ENCODE peak calls at places on chromosomes 3 and 15, in seven cellular contexts. F is right lobe of liver, Y is tibial nerve, L is gastrocnemius medialis, X is endothelial cell of umbilical vein, V is adrenal gland, I is breast epithelium. S is an unnamed sample.

GRCh38 chr15:48936666-48937065 is 27.1 kb downstream of the SHC4 start:
- DNase-seq in X (no peak), V (no peak), F (no peak), L (no peak), Y (no peak), I (no peak), S (no peak)

GRCh38 chr15:74531144-74531811 is 9.7 kb upstream of the ARID3B start:
- DNase-seq in Y (no peak), L (no peak), F (no peak), I (no peak), V (no peak), X (no peak), S (no peak)

GRCh38 chr15:48541659-48542334 is 103.7 kb downstream of the FBN1 start:
- DNase-seq in V (peak), L (no peak), I (no peak), Y (no peak), F (no peak), X (peak), S (no peak)

GRCh38 chr3:153163349-153164008 is 1.5 kb downstream of the RAP2B start:
- DNase-seq in F (no peak), V (peak), X (peak), L (no peak), I (no peak), Y (no peak), S (no peak)

GRCh38 chr3:87288486-87288885 is 12.1 kb upstream of the POU1F1 start:
- DNase-seq in L (no peak), X (no peak), V (no peak), Y (no peak), F (no peak), I (no peak), S (no peak)

GRCh38 chr15:77974098-77974414 is 103.5 kb downstream of the TBC1D2B start:
- DNase-seq in X (no peak), I (peak), L (peak), F (peak), Y (no peak), V (peak), S (no peak)

GRCh38 chr15:29638781-29639180 is 183.5 kb downstream of the TJP1 start:
- DNase-seq in Y (no peak), V (no peak), X (no peak), F (no peak), L (no peak), I (no peak), S (no peak)

GRCh38 chr3:146646251-146646650 is 41.1 kb upstream of the PLSCR5 start:
- DNase-seq in X (no peak), V (no peak), L (no peak), I (no peak), F (no peak), Y (no peak), S (no peak)

GRCh38 chr3:47259114-47259513 is 23.5 kb downstream of the KIF9 start:
- DNase-seq in L (no peak), I (no peak), Y (no peak), F (no peak), X (no peak), V (no peak), S (no peak)

GRCh38 chr3:188573929-188574317 is 420.0 kb downstream of the LPP start:
- DNase-seq in X (no peak), I (no peak), F (no peak), V (no peak), L (no peak), Y (no peak), S (no peak)

GRCh38 chr3:194967126-194968117 is 281.7 kb downstream of the FAM43A start:
- DNase-seq in L (no peak), F (no peak), V (no peak), X (peak), Y (no peak), I (no peak), S (no peak)

GRCh38 chr3:79724206-79724605 is 43.6 kb downstream of the ROBO1 start:
- DNase-seq in Y (no peak), X (no peak), F (no peak), L (no peak), I (no peak), V (no peak), S (no peak)

GRCh38 chr3:160667452-160667851 is 9.5 kb upstream of the ARL14 start:
- DNase-seq in Y (no peak), F (no peak), X (peak), V (no peak), L (no peak), I (no peak), S (no peak)

GRCh38 chr3:107753494-107753893 is 230.7 kb downstream of the BBX start:
- DNase-seq in V (peak), Y (no peak), L (peak), X (peak), I (no peak), F (peak), S (peak)

GRCh38 chr3:105359098-105359762 is 7.5 kb upstream of the ALCAM start:
- DNase-seq in V (no peak), Y (no peak), L (no peak), I (no peak), F (no peak), X (peak), S (no peak)

GRCh38 chr3:75192065-75192658 is 472.0 kb upstream of the FRG2C start:
- DNase-seq in X (peak), F (peak), Y (no peak), L (no peak), I (no peak), V (peak), S (no peak)

GRCh38 chr15:53586815-53587214 is 172.6 kb downstream of the WDR72 start:
- DNase-seq in I (no peak), F (no peak), L (no peak), X (peak), Y (no peak), V (peak), S (no peak)

GRCh38 chr3:192408721-192409151 is 318.6 kb downstream of the FGF12 start:
- DNase-seq in V (peak), F (no peak), Y (no peak), I (no peak), X (peak), L (no peak), S (no peak)

GRCh38 chr3:184325715-184326114 is 11.3 kb downstream of the EIF4G1 start:
- DNase-seq in V (no peak), I (no peak), Y (no peak), X (no peak), F (no peak), L (no peak), S (peak)

GRCh38 chr3:184327171-184327570 is 10.2 kb upstream of the FAM131A start:
- DNase-seq in I (no peak), L (no peak), X (no peak), F (no peak), V (no peak), Y (no peak), S (no peak)

GRCh38 chr3:184322731-184323487 is 8.5 kb downstream of the EIF4G1 start:
- DNase-seq in V (peak), F (peak), L (peak), I (no peak), X (no peak), Y (no peak), S (peak)

GRCh38 chr3:184323696-184324095 is 9.3 kb downstream of the EIF4G1 start:
- DNase-seq in I (no peak), X (no peak), F (no peak), Y (no peak), L (peak), V (peak), S (peak)

DNA sequence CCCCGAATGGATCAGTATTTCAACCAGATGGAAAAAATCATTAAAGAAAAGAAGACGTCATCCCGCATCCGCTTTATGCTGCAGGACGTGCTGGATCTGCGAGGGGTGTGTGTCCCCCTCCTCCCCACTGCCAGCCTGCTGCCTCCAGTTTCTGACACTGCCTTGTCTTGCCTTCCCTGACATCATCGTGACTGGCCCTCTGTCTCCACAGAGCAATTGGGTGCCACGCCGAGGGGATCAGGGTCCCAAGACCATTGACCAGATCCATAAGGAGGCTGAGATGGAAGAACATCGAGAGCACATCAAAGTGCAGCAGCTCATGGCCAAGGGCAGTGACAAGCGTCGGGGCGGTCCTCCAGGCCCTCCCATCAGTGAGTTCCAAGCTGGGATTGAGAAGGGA is 10.9 kb downstream of the EIF4G1 start:
- DNase-seq in I (no peak), L (no peak), Y (no peak), F (no peak), X (no peak), V (no peak), S (peak)
- TF ChIP-seq POLR2A in I (no peak), L (no peak), Y (no peak), F (no peak), X (no peak), V (no peak), S (no peak)

DNA sequence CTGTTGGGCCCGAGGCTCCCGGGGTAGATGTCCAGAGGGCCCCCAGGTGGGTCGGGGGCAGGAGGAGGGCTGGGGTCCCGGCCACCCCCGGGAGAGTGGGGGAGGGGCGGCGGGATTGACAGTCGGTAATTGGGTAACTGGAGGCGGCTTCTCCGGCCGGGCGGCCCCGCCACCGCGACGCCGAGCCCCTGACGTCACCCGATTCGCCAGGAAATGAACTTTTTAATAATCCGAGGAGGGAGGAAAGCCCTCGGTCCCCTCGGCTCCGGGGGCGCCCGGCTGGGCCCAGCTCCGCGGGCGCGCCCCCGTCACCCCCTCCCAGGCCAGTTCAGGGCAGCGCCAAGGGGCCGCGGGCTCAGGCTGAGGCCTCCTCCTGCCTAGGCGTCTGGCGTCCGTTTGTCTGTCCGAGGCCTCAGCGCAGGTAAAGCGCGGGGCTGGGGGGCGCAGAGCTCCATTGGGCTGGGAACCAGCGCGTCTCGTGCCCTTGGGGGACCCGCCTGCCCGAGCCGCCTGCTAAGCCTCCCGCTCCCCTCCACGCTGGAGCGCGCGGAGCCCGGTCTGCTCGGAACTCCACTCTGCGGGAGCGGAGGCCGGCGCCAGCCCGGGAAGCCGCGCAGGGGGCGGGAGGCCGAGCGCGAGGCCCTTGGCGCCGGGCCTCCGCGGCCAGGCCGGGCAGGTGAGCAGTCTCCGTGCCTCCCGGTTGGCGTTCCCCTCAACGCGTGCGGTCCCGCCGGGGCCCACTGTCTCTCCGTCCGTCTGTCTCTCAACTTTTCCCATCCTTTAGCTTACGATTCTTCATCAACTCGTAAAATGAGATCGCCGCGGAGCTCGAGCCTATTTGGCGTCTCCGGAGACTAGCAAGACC is 3.8 kb downstream of the GATA2 start:
- DNase-seq in L (no peak), F (no peak), X (peak), Y (no peak), V (peak), I (no peak), S (peak)
- TF ChIP-seq POLR2A in L (peak), F (no peak), X (no peak), Y (peak), V (peak), I (no peak), S (peak)

GRCh38 chr3:45798034-45798433 is 1.7 kb upstream of the SLC6A20 start:
- DNase-seq in F (no peak), L (no peak), Y (no peak), X (no peak), I (no peak), V (no peak), S (no peak)
- TF ChIP-seq POLR2A in F (no peak), L (no peak), Y (no peak), X (no peak), I (no peak), V (no peak), S (no peak)

GRCh38 chr3:186938716-186939115 is 8.4 kb downstream of the ST6GAL1 start:
- DNase-seq in Y (no peak), L (peak), I (no peak), F (no peak), V (no peak), X (no peak), S (peak)
- TF ChIP-seq POLR2A in Y (no peak), L (no peak), I (no peak), F (no peak), V (no peak), X (no peak), S (no peak)

GRCh38 chr15:100940785-100941379 is 21.7 kb downstream of the LRRK1 start:
- DNase-seq in X (no peak), I (no peak), Y (no peak), L (no peak), F (no peak), V (no peak), S (no peak)
- TF ChIP-seq POLR2A in X (no peak), I (no peak), Y (no peak), L (no peak), F (no peak), V (no peak), S (no peak)

DNA sequence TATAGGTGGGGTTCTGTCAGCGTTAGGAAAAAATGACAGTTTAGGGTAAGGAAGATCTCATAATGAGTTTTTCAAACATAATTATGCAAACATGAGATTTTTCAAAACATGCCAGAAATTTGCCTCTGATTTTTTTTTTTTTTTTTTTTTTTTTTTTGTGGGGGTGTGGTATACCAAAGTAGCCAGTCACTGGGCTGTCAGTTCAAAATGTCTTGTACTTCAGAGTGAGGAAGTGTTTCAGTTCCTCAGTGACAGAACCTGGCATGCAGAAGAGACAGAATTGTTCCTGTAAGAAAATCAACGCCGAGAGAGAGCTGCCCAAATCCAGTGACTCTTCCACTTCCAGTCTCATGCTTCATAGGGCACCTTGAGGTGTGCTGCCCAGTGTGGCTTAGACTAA is 9.7 kb downstream of the NCBP2 start:
- DNase-seq in I (no peak), V (no peak), F (no peak), L (no peak), Y (no peak), X (no peak), S (no peak)
- TF ChIP-seq POLR2A in I (no peak), V (no peak), F (no peak), L (no peak), Y (no peak), X (no peak), S (no peak)

GRCh38 chr3:197122394-197122793 is 92.8 kb upstream of the MELTF start:
- DNase-seq in F (no peak), L (no peak), Y (no peak), I (no peak), X (no peak), V (no peak), S (no peak)
- TF ChIP-seq POLR2A in F (no peak), L (no peak), Y (no peak), I (no peak), X (no peak), V (no peak), S (no peak)

DNA sequence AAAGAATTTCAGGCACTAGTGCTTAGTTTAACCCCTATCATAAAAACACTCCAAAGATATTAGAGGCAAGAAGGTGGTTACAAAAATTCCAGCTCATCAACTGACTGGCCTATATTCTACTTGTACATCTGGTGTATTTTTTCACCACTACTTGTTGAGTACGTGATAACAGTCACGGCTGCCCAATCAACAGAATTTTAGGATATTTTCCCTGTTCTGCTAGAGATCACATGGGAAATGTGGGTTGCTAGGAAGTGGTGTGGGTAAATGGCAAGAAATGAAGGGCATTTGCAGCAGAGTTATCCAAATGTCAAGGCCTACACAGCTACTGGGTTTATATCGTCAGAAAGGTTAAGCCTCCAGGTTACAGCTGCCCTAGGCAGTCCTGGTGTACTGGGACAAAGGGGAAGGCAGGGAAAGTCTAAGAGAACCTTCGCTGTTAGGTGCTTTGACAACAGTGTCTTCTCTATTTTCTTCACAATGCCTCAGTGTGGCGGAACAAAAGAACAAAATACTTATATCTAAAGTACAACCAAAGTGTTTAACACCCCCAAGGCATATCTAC is 81.9 kb downstream of the FMN1 start:
- DNase-seq in Y (no peak), F (no peak), X (no peak), I (no peak), V (no peak), L (no peak), S (no peak)
- TF ChIP-seq POLR2A in Y (no peak), F (no peak), X (no peak), I (no peak), V (no peak), L (no peak), S (no peak)

S was measured in heart left ventricle.